ENCODE peak calls at places on chromosome 12, in eight cellular contexts. One of them, this sample, is unnamed.

GRCh38 chr12:6367065-6367968 is 8.0 kb downstream of the SCNN1A start:
- DNase-seq in ELR: peak; percentile 66
- DNase-seq in GM23248: no peak
- DNase-seq in coronary artery: no peak
- DNase-seq in HTR-8/SVneo: no peak
- DNase-seq in cardiac fibroblast: peak; percentile 68
- DNase-seq in BE2C: peak; percentile 39
- DNase-seq in HEK293T: peak; percentile 59
- DNase-seq in this sample: peak; percentile 72

GRCh38 chr12:3641428-3641883 is 111.5 kb downstream of the CRACR2A start:
- DNase-seq in HEK293T: no peak
- DNase-seq in GM23248: peak; percentile 82
- DNase-seq in BE2C: no peak
- DNase-seq in cardiac fibroblast: peak; percentile 39
- DNase-seq in HTR-8/SVneo: peak; percentile 73
- DNase-seq in ELR: peak; percentile 90
- DNase-seq in coronary artery: no peak
- DNase-seq in this sample: no peak

GRCh38 chr12:52952082-52952801 is 3.3 kb downstream of the KRT18 start:
- DNase-seq in HTR-8/SVneo: no peak
- DNase-seq in BE2C: no peak
- DNase-seq in GM23248: no peak
- DNase-seq in ELR: no peak
- DNase-seq in cardiac fibroblast: peak; percentile 41
- DNase-seq in HEK293T: no peak
- DNase-seq in coronary artery: no peak
- DNase-seq in this sample: no peak

GRCh38 chr12:132352896-132353800 is 23.8 kb upstream of the GALNT9 start:
- DNase-seq in HEK293T: no peak
- DNase-seq in BE2C: no peak
- DNase-seq in ELR: no peak
- DNase-seq in coronary artery: no peak
- DNase-seq in HTR-8/SVneo: no peak
- DNase-seq in cardiac fibroblast: no peak
- DNase-seq in GM23248: no peak
- DNase-seq in this sample: no peak

GRCh38 chr12:2266666-2267623 is 214.2 kb downstream of the CACNA1C start:
- DNase-seq in BE2C: no peak
- DNase-seq in coronary artery: no peak
- DNase-seq in ELR: peak; percentile 42
- DNase-seq in HEK293T: no peak
- DNase-seq in HTR-8/SVneo: no peak
- DNase-seq in cardiac fibroblast: no peak
- DNase-seq in GM23248: no peak
- DNase-seq in this sample: no peak

GRCh38 chr12:110778801-110779577 is 36.3 kb upstream of the PPP1CC start:
- DNase-seq in HTR-8/SVneo: no peak
- DNase-seq in ELR: no peak
- DNase-seq in HEK293T: no peak
- DNase-seq in BE2C: no peak
- DNase-seq in GM23248: no peak
- DNase-seq in coronary artery: no peak
- DNase-seq in cardiac fibroblast: no peak
- DNase-seq in this sample: no peak

GRCh38 chr12:102144221-102144620 is 24.2 kb downstream of the PARPBP start:
- DNase-seq in cardiac fibroblast: no peak
- DNase-seq in BE2C: no peak
- DNase-seq in GM23248: no peak
- DNase-seq in coronary artery: no peak
- DNase-seq in HEK293T: no peak
- DNase-seq in HTR-8/SVneo: no peak
- DNase-seq in ELR: no peak
- DNase-seq in this sample: no peak

GRCh38 chr12:80056845-80057244 is 42.5 kb upstream of the OTOGL start:
- DNase-seq in ELR: no peak
- DNase-seq in cardiac fibroblast: peak; percentile 90
- DNase-seq in HEK293T: no peak
- DNase-seq in coronary artery: no peak
- DNase-seq in GM23248: no peak
- DNase-seq in HTR-8/SVneo: no peak
- DNase-seq in BE2C: no peak
- DNase-seq in this sample: no peak

GRCh38 chr12:32151081-32151480 is 44.4 kb downstream of the BICD1 start:
- DNase-seq in BE2C: no peak
- DNase-seq in coronary artery: no peak
- DNase-seq in GM23248: peak; percentile 9
- DNase-seq in HTR-8/SVneo: no peak
- DNase-seq in ELR: no peak
- DNase-seq in cardiac fibroblast: no peak
- DNase-seq in HEK293T: no peak
- DNase-seq in this sample: no peak

GRCh38 chr12:29374012-29374411 is 7.0 kb downstream of the ERGIC2 start:
- DNase-seq in GM23248: no peak
- DNase-seq in HEK293T: no peak
- DNase-seq in ELR: no peak
- DNase-seq in HTR-8/SVneo: no peak
- DNase-seq in coronary artery: no peak
- DNase-seq in cardiac fibroblast: no peak
- DNase-seq in BE2C: no peak
- DNase-seq in this sample: no peak

GRCh38 chr12:4250691-4251090 is 22.9 kb upstream of the CCND2 start:
- DNase-seq in BE2C: no peak
- DNase-seq in cardiac fibroblast: no peak
- DNase-seq in GM23248: no peak
- DNase-seq in ELR: no peak
- DNase-seq in HEK293T: no peak
- DNase-seq in HTR-8/SVneo: no peak
- DNase-seq in coronary artery: peak; percentile 62
- DNase-seq in this sample: no peak

GRCh38 chr12:24904871-24905270 is 44.0 kb downstream of the BCAT1 start:
- DNase-seq in HEK293T: no peak
- DNase-seq in coronary artery: no peak
- DNase-seq in GM23248: no peak
- DNase-seq in HTR-8/SVneo: no peak
- DNase-seq in BE2C: no peak
- DNase-seq in cardiac fibroblast: no peak
- DNase-seq in ELR: no peak
- DNase-seq in this sample: no peak

GRCh38 chr12:113039911-113040425 is 16.6 kb upstream of the DTX1 start:
- DNase-seq in GM23248: no peak
- DNase-seq in BE2C: no peak
- DNase-seq in HTR-8/SVneo: no peak
- DNase-seq in HEK293T: no peak
- DNase-seq in cardiac fibroblast: no peak
- DNase-seq in ELR: peak; percentile 71
- DNase-seq in coronary artery: no peak
- DNase-seq in this sample: no peak

GRCh38 chr12:123761841-123762714 is at the start of gene DNAH10:
- DNase-seq in HTR-8/SVneo: no peak
- DNase-seq in GM23248: peak; percentile 52
- DNase-seq in HEK293T: no peak
- DNase-seq in BE2C: peak; percentile 81
- DNase-seq in ELR: no peak
- DNase-seq in cardiac fibroblast: peak; percentile 35
- DNase-seq in coronary artery: no peak
- DNase-seq in this sample: no peak

GRCh38 chr12:49439042-49439441 is 71.8 kb downstream of the SPATS2 start:
- DNase-seq in ELR: no peak
- DNase-seq in coronary artery: no peak
- DNase-seq in GM23248: no peak
- DNase-seq in BE2C: no peak
- DNase-seq in HEK293T: no peak
- DNase-seq in HTR-8/SVneo: no peak
- DNase-seq in cardiac fibroblast: no peak
- DNase-seq in this sample: no peak

GRCh38 chr12:48819986-48820385 is 1.7 kb downstream of the CACNB3 start:
- DNase-seq in ELR: no peak
- DNase-seq in coronary artery: no peak
- DNase-seq in HEK293T: no peak
- DNase-seq in GM23248: no peak
- DNase-seq in cardiac fibroblast: no peak
- DNase-seq in BE2C: no peak
- DNase-seq in HTR-8/SVneo: no peak
- DNase-seq in this sample: no peak

GRCh38 chr12:121805171-121805687 is 1.4 kb downstream of the SETD1B start:
- DNase-seq in ELR: peak; percentile 61
- DNase-seq in GM23248: peak; percentile 64
- DNase-seq in cardiac fibroblast: peak; percentile 37
- DNase-seq in coronary artery: no peak
- DNase-seq in HTR-8/SVneo: no peak
- DNase-seq in HEK293T: no peak
- DNase-seq in BE2C: no peak
- DNase-seq in this sample: no peak

GRCh38 chr12:104010800-104011199 is 39.2 kb downstream of the GLT8D2 start:
- DNase-seq in GM23248: no peak
- DNase-seq in ELR: no peak
- DNase-seq in coronary artery: no peak
- DNase-seq in BE2C: no peak
- DNase-seq in HEK293T: no peak
- DNase-seq in HTR-8/SVneo: no peak
- DNase-seq in cardiac fibroblast: no peak
- DNase-seq in this sample: no peak

GRCh38 chr12:22691319-22691718 is 66.3 kb downstream of the ETNK1 start:
- DNase-seq in cardiac fibroblast: no peak
- DNase-seq in HTR-8/SVneo: no peak
- DNase-seq in BE2C: no peak
- DNase-seq in GM23248: no peak
- DNase-seq in HEK293T: no peak
- DNase-seq in ELR: no peak
- DNase-seq in coronary artery: no peak
- DNase-seq in this sample: no peak

GRCh38 chr12:8031872-8032241 is 659 bp upstream of the FOXJ2 start:
- DNase-seq in HEK293T: no peak
- DNase-seq in BE2C: no peak
- DNase-seq in cardiac fibroblast: peak; percentile 12
- DNase-seq in GM23248: no peak
- DNase-seq in HTR-8/SVneo: no peak
- DNase-seq in coronary artery: no peak
- DNase-seq in ELR: no peak
- DNase-seq in this sample: no peak

GRCh38 chr12:131808744-131809371 is 19.3 kb upstream of the MMP17 start:
- DNase-seq in ELR: no peak
- DNase-seq in coronary artery: no peak
- DNase-seq in GM23248: peak; percentile 68
- DNase-seq in cardiac fibroblast: peak; percentile 43
- DNase-seq in HTR-8/SVneo: no peak
- DNase-seq in HEK293T: no peak
- DNase-seq in BE2C: no peak
- DNase-seq in this sample: no peak

GRCh38 chr12:68521321-68521839 is 89.3 kb upstream of the RAP1B start:
- DNase-seq in HTR-8/SVneo: peak; percentile 61
- DNase-seq in ELR: peak; percentile 84
- DNase-seq in coronary artery: no peak
- DNase-seq in HEK293T: no peak
- DNase-seq in BE2C: no peak
- DNase-seq in GM23248: peak; percentile 87
- DNase-seq in cardiac fibroblast: peak; percentile 83
- DNase-seq in this sample: no peak

GRCh38 chr12:74732801-74733200 is 195.2 kb downstream of the ATXN7L3B start:
- DNase-seq in BE2C: no peak
- DNase-seq in GM23248: no peak
- DNase-seq in HEK293T: no peak
- DNase-seq in cardiac fibroblast: no peak
- DNase-seq in HTR-8/SVneo: no peak
- DNase-seq in ELR: no peak
- DNase-seq in coronary artery: no peak
- DNase-seq in this sample: no peak

GRCh38 chr12:11795910-11796459 is 146.5 kb downstream of the ETV6 start:
- DNase-seq in BE2C: no peak
- DNase-seq in ELR: peak; percentile 84
- DNase-seq in coronary artery: no peak
- DNase-seq in cardiac fibroblast: peak; percentile 75
- DNase-seq in GM23248: peak; percentile 38
- DNase-seq in HTR-8/SVneo: peak; percentile 76
- DNase-seq in HEK293T: no peak
- DNase-seq in this sample: no peak

GRCh38 chr12:29505078-29505477 is 7.6 kb upstream of the OVCH1 start:
- DNase-seq in BE2C: no peak
- DNase-seq in cardiac fibroblast: no peak
- DNase-seq in GM23248: no peak
- DNase-seq in HTR-8/SVneo: no peak
- DNase-seq in HEK293T: no peak
- DNase-seq in coronary artery: no peak
- DNase-seq in ELR: no peak
- DNase-seq in this sample: no peak

GRCh38 chr12:62754706-62755105 is 180.2 kb downstream of the PPM1H start:
- DNase-seq in cardiac fibroblast: no peak
- DNase-seq in coronary artery: no peak
- DNase-seq in GM23248: no peak
- DNase-seq in ELR: no peak
- DNase-seq in BE2C: no peak
- DNase-seq in HTR-8/SVneo: no peak
- DNase-seq in HEK293T: no peak
- DNase-seq in this sample: no peak

This sample was measured in vagina.